ENCODE peak calls at places on chromosomes 13 and 19, in ten cellular contexts. V, R, Q, A, D, Z, P, J, F and U are unnamed samples.

GRCh38 chr13:51760592-51760991 is 43.4 kb downstream of the DHRS12 start:
- DNase-seq in F (no peak), Z (no peak), P (no peak), D (no peak), Q (no peak), A (peak; percentile 61), J (no peak), R (no peak), V (no peak), U (no peak)

GRCh38 chr19:2139385-2140192 is 11.8 kb downstream of the AP3D1 start:
- DNase-seq in J (peak; percentile 58), A (no peak), P (no peak), Q (no peak), V (no peak), F (no peak), D (no peak), Z (no peak), R (no peak), U (no peak)

GRCh38 chr13:107361666-107362065 is 793.7 kb upstream of the ARGLU1 start:
- DNase-seq in P (no peak), D (peak; percentile 82), A (no peak), Q (no peak), R (no peak), V (no peak), F (no peak), J (peak; percentile 44), Z (no peak), U (no peak)

GRCh38 chr13:46386996-46387851 is at the start of gene RUBCNL:
- DNase-seq in Q (no peak), Z (peak; percentile 39), P (peak; percentile 81), A (no peak), V (peak; percentile 57), R (peak; percentile 70), D (no peak), J (peak; percentile 85), F (no peak), U (peak; percentile 84)

GRCh38 chr19:35247526-35248309 is 1.1 kb upstream of the LSR start:
- DNase-seq in V (peak; percentile 88), J (no peak), Z (peak; percentile 51), P (peak; percentile 94), F (peak; percentile 93), A (peak; percentile 50), D (no peak), Q (peak; percentile 91), R (peak; percentile 96), U (peak; percentile 98)

GRCh38 chr19:16259385-16260159 is 61.9 kb downstream of the AP1M1 start:
- DNase-seq in R (no peak), Z (no peak), A (no peak), J (peak; percentile 77), V (no peak), P (no peak), F (no peak), D (no peak), Q (no peak), U (no peak)

GRCh38 chr13:100443998-100444328 is 144.6 kb downstream of the GGACT start:
- DNase-seq in V (no peak), D (no peak), F (no peak), J (no peak), Q (no peak), P (no peak), R (no peak), Z (no peak), A (no peak), U (no peak)

GRCh38 chr19:49073514-49074378 is 1.2 kb upstream of the KCNA7 start:
- DNase-seq in P (no peak), J (peak; percentile 93), D (no peak), F (no peak), V (no peak), Q (no peak), R (peak; percentile 81), A (no peak), Z (no peak), U (peak; percentile 60)

GRCh38 chr13:27005556-27005955 is 166.1 kb downstream of the USP12 start:
- DNase-seq in Q (no peak), V (no peak), Z (no peak), D (no peak), R (no peak), P (no peak), F (no peak), J (no peak), A (no peak), U (peak; percentile 23)

GRCh38 chr13:62931901-62932883 is 1516.5 kb upstream of the PCDH20 start:
- DNase-seq in V (no peak), A (no peak), P (no peak), J (no peak), F (no peak), Z (no peak), Q (no peak), R (no peak), D (peak; percentile 68), U (no peak)

GRCh38 chr19:2432131-2432848 is 4.9 kb upstream of the TIMM13 start:
- DNase-seq in A (no peak), F (no peak), R (no peak), V (no peak), P (no peak), J (no peak), Q (no peak), Z (no peak), D (no peak), U (no peak)

GRCh38 chr19:5302396-5302795 is 38.2 kb downstream of the PTPRS start:
- DNase-seq in V (no peak), J (peak; percentile 58), Z (no peak), R (no peak), P (no peak), D (no peak), A (no peak), F (no peak), Q (no peak), U (no peak)

GRCh38 chr19:45306040-45306439 is 16.6 kb downstream of the CKM start:
- DNase-seq in J (no peak), D (no peak), Z (no peak), A (no peak), R (no peak), F (no peak), P (no peak), Q (no peak), V (no peak), U (no peak)

GRCh38 chr19:5090780-5091575 is 122.1 kb downstream of the KDM4B start:
- DNase-seq in Q (no peak), J (peak; percentile 97), F (peak; percentile 42), R (peak; percentile 88), D (peak; percentile 15), P (no peak), Z (peak; percentile 56), V (peak; percentile 24), A (peak; percentile 79), U (peak; percentile 73)

DNA sequence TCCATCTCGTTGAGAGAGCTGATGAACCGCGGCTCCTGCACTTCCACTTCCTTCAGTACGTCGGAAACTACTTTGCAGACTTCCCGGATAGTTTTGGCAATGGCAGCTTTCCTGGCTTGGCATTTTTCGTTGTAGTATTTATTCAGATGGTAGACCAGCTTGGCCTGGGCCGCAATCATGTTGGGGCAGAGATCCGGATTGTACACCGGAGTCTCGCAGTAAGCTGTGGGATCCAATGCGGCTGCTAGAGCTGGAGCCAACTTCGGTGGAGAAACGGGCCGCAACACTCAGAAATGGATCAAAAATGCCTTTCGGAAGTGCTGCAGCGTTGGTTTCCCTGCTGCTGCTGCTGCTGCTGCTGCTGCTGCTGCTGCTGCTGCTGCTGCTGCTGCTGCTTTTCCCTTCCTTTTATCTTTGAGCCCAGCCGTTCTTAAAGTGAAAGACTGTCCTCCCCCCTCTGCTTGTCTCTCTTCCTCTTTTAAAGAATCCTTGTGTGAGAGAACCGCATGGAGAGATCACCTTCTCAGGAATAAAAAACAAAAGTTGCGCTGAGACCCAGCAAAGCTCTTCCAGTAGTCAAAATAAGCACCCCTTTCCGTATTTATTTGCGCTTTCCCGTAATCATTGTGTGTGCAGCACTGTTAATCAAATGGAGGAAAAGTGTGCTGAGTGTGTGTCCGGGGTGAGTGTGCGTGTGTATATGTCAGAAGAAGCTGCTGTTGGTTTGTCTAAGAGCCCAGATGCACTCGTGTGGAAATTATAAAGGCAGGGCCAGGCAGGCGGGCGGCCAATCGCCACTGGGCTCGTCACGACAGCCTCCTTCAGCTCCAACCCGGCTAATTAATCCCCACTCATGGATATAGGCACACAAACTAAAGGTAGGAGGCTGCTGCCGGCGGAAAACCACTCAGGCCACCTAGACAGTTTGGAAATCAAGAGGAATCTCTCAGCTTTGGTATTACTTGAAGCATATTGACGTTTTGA is at the start of gene MAB21L1:
- DNase-seq in A (no peak), D (peak; percentile 19), V (peak; percentile 59), R (peak; percentile 35), J (peak; percentile 96), Q (no peak), P (peak; percentile 25), F (peak; percentile 38), Z (peak; percentile 12), U (peak; percentile 81)
- H3K4me3 ChIP-seq in A (peak within 1 kb of the TSS; percentile 17), D (peak within 1 kb of the TSS; percentile 43), V (peak within 1 kb of the TSS; percentile 33), R (no peak within 1 kb of the TSS), J (peak within 1 kb of the TSS; percentile 92), Q (peak within 1 kb of the TSS; percentile 43), P (peak within 1 kb of the TSS; percentile 30), F (peak within 1 kb of the TSS; percentile 61), Z (peak within 1 kb of the TSS; percentile 53), U (peak within 1 kb of the TSS; percentile 48)

GRCh38 chr13:106095919-106096318 is 439.5 kb downstream of the EFNB2 start:
- DNase-seq in F (no peak), Z (no peak), A (no peak), J (no peak), D (no peak), P (peak; percentile 59), Q (no peak), R (no peak), V (no peak), U (no peak)
- H3K4me1 ChIP-seq in F (peaks cover 7% of the 10 kb centered on the region), Z (no peaks in the 10 kb centered on the region), A (no peaks in the 10 kb centered on the region), J (no peaks in the 10 kb centered on the region), D (no peaks in the 10 kb centered on the region), P (peaks cover 10% of the 10 kb centered on the region), Q (no peaks in the 10 kb centered on the region), R (peaks cover 9% of the 10 kb centered on the region), V (peaks cover 8% of the 10 kb centered on the region), U (peaks cover 34% of the 10 kb centered on the region)

DNA sequence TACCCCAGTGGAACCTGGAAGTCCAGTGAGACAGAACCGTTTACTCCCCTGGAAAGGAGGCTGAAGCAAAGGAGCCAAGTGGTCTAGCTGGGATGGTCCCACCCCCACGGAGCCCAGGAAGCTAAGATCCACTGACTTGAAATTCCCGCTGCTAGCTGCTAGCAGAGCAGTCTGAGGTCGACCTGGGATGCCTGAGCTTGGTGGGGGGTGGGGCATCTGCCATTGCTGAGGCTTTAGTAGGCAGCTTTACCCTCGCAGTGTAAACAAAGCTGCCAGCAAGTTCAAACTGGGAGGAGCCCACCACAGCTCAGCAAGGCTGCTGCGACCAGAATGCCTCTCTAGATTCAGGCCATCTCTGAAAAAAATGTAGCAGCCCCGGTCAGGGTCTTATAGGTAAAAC is 437.0 kb downstream of the SUCLA2 start:
- DNase-seq in A (no peak), Z (no peak), D (no peak), V (peak; percentile 14), F (no peak), J (no peak), P (no peak), Q (peak; percentile 62), R (no peak), U (peak; percentile 61)
- H3K4me3 ChIP-seq in A (no peak overlapping the region), Z (no peak overlapping the region), D (no peak overlapping the region), V (no peak overlapping the region), F (no peak overlapping the region), J (no peak overlapping the region), P (no peak overlapping the region), Q (no peak overlapping the region), R (no peak overlapping the region), U (no peak overlapping the region)

DNA sequence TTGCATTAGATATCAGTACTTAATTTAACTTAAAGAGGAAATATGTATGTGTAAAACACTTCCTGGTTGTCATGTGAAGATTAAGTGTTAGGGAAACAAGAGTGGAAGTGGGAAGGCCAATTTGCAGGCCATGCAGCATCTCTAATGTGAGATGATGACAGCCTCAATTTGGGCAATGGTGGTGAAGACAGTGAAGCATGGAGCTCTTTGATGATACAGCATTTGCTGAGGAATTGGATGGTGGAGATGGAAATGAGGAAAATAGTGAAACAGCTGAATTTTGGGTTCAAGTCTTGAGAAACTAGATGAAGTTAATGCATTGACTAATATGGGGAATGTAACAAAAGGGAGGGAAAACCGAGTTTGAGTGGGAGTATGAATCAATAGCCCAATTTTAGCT is 231.7 kb upstream of the MIR17HG start:
- DNase-seq in R (no peak), D (no peak), V (no peak), Z (no peak), J (no peak), Q (no peak), P (no peak), A (no peak), F (no peak), U (no peak)
- H3K4me1 ChIP-seq in R (no peaks in the 10 kb centered on the region), D (no peaks in the 10 kb centered on the region), V (peaks cover 1% of the 10 kb centered on the region), Z (no peaks in the 10 kb centered on the region), J (no peaks in the 10 kb centered on the region), Q (no peaks in the 10 kb centered on the region), P (no peaks in the 10 kb centered on the region), A (no peaks in the 10 kb centered on the region), F (no peaks in the 10 kb centered on the region), U (peaks cover 14% of the 10 kb centered on the region)